ENCODE peak calls at places on chromosome 10, in four cellular contexts. One of them, this sample, is unnamed.

GRCh38 chr10:33441561-33441960 is 107.1 kb upstream of the NRP1 start:
- DNase-seq in heart left ventricle: no peak
- DNase-seq in left ventricle myocardium inferior: no peak
- DNase-seq in PC-9: no peak
- DNase-seq in this sample: no peak

GRCh38 chr10:70722820-70723424 is 50.6 kb downstream of the ADAMTS14 start:
- DNase-seq in PC-9: peak; percentile 93
- DNase-seq in left ventricle myocardium inferior: no peak
- DNase-seq in heart left ventricle: no peak
- DNase-seq in this sample: no peak

GRCh38 chr10:13769926-13770325 is 183.2 kb downstream of the PRPF18 start:
- DNase-seq in PC-9: peak; percentile 76
- DNase-seq in heart left ventricle: no peak
- DNase-seq in left ventricle myocardium inferior: no peak
- DNase-seq in this sample: no peak

GRCh38 chr10:28382520-28383269 is 79.8 kb upstream of the MPP7 start:
- DNase-seq in PC-9: no peak
- DNase-seq in heart left ventricle: no peak
- DNase-seq in left ventricle myocardium inferior: no peak
- DNase-seq in this sample: no peak

GRCh38 chr10:18100664-18101063 is 39.6 kb upstream of the CACNB2 start:
- DNase-seq in heart left ventricle: no peak
- DNase-seq in PC-9: no peak
- DNase-seq in left ventricle myocardium inferior: no peak
- DNase-seq in this sample: no peak

GRCh38 chr10:109978481-109978880 is 29.3 kb upstream of the ADD3 start:
- DNase-seq in heart left ventricle: no peak
- DNase-seq in left ventricle myocardium inferior: no peak
- DNase-seq in PC-9: no peak
- DNase-seq in this sample: peak; percentile 76

GRCh38 chr10:60463726-60464125 is 74.1 kb upstream of the ANK3 start:
- DNase-seq in PC-9: no peak
- DNase-seq in heart left ventricle: no peak
- DNase-seq in left ventricle myocardium inferior: no peak
- DNase-seq in this sample: no peak

GRCh38 chr10:97154789-97155188 is 31.0 kb downstream of the SLIT1 start:
- DNase-seq in left ventricle myocardium inferior: no peak
- DNase-seq in PC-9: no peak
- DNase-seq in heart left ventricle: no peak
- DNase-seq in this sample: no peak

GRCh38 chr10:89173075-89173474 is 34.0 kb downstream of the CH25H start:
- DNase-seq in heart left ventricle: no peak
- DNase-seq in left ventricle myocardium inferior: no peak
- DNase-seq in PC-9: no peak
- DNase-seq in this sample: no peak

DNA sequence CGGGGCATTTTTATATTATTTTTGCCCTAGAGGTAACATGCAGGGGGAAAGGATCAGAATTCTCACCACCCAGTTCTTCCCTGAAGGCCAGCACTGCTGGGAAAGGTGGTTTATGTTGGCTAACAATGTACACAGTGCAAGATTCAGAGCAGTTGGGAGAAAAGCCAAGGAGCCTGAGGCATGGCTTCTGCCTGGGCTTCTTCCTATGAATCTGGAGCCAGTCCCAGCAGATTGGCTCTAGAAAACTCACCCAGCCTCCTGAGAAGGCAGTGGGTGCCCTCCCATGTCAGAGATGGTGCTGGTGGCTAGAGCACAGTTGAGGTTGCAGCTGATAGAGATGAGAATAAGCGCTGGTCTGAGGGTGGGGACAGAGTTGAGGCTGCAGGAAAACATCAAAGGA is 44.7 kb upstream of the GPR26 start:
- DNase-seq in left ventricle myocardium inferior: no peak
- DNase-seq in heart left ventricle: no peak
- DNase-seq in PC-9: no peak
- DNase-seq in this sample: no peak
- H3K27ac ChIP-seq in left ventricle myocardium inferior: no peak overlapping the region
- H3K27ac ChIP-seq in heart left ventricle: no peak overlapping the region
- H3K27ac ChIP-seq in PC-9: no peak overlapping the region
- H3K27ac ChIP-seq in this sample: no peak overlapping the region

GRCh38 chr10:119575506-119575905 is 21.3 kb downstream of the TIAL1 start:
- DNase-seq in left ventricle myocardium inferior: no peak
- DNase-seq in PC-9: no peak
- DNase-seq in heart left ventricle: no peak
- DNase-seq in this sample: no peak
- H3K27ac ChIP-seq in left ventricle myocardium inferior: no peak overlapping the region
- H3K27ac ChIP-seq in PC-9: no peak overlapping the region
- H3K27ac ChIP-seq in heart left ventricle: no peak overlapping the region
- H3K27ac ChIP-seq in this sample: no peak overlapping the region

GRCh38 chr10:71754562-71754961 is 18.8 kb downstream of the VSIR start:
- DNase-seq in left ventricle myocardium inferior: no peak
- DNase-seq in heart left ventricle: no peak
- DNase-seq in PC-9: no peak
- DNase-seq in this sample: no peak

GRCh38 chr10:71751515-71752224 is 21.6 kb downstream of the VSIR start:
- DNase-seq in PC-9: no peak
- DNase-seq in heart left ventricle: peak; percentile 55
- DNase-seq in left ventricle myocardium inferior: no peak
- DNase-seq in this sample: no peak

GRCh38 chr10:71752391-71753090 is 20.8 kb downstream of the VSIR start:
- DNase-seq in PC-9: no peak
- DNase-seq in heart left ventricle: peak; percentile 62
- DNase-seq in left ventricle myocardium inferior: no peak
- DNase-seq in this sample: peak; percentile 70

GRCh38 chr10:71753960-71754505 is 19.3 kb downstream of the VSIR start:
- DNase-seq in PC-9: no peak
- DNase-seq in left ventricle myocardium inferior: no peak
- DNase-seq in heart left ventricle: peak; percentile 54
- DNase-seq in this sample: no peak

GRCh38 chr10:71753091-71753959 is 20.0 kb downstream of the VSIR start:
- DNase-seq in PC-9: no peak
- DNase-seq in heart left ventricle: peak; percentile 67
- DNase-seq in left ventricle myocardium inferior: no peak
- DNase-seq in this sample: peak; percentile 59
- H3K27ac ChIP-seq in PC-9: no peak overlapping the region
- H3K27ac ChIP-seq in heart left ventricle: peak overlapping the region; percentile 8
- H3K27ac ChIP-seq in left ventricle myocardium inferior: peak overlapping the region; percentile 60
- H3K27ac ChIP-seq in this sample: peak overlapping the region; percentile 56

DNA sequence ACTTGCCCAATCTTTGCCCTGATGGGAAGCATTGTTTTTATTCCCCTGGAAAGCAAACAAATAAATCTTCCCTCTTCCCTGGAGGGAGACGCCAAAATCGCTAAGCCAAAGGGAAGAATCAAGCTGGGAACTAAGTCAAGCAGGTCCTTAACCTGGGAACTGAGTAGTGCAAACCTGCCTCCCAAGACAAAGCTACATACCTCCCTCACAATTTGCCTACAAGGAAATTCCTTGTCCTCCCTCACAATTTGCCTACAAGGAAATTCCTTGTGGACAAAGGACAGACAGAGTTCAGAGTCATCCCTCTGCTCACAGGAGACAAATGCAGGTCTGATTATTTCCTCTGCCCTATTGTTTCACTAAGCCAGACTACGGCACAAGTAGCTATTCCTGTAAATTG is 50.5 kb downstream of the SPOCK2 start:
- DNase-seq in left ventricle myocardium inferior: no peak
- DNase-seq in PC-9: no peak
- DNase-seq in heart left ventricle: no peak
- DNase-seq in this sample: no peak
- H3K27ac ChIP-seq in left ventricle myocardium inferior: peak overlapping the region; percentile 40
- H3K27ac ChIP-seq in PC-9: no peak overlapping the region
- H3K27ac ChIP-seq in heart left ventricle: no peak overlapping the region
- H3K27ac ChIP-seq in this sample: no peak overlapping the region

GRCh38 chr10:113093188-113094113 is 143.4 kb downstream of the TCF7L2 start:
- DNase-seq in PC-9: peak; percentile 91
- DNase-seq in left ventricle myocardium inferior: no peak
- DNase-seq in heart left ventricle: no peak
- DNase-seq in this sample: peak; percentile 46
- H3K27ac ChIP-seq in PC-9: peak overlapping the region; percentile 98
- H3K27ac ChIP-seq in left ventricle myocardium inferior: peak overlapping the region; percentile 0
- H3K27ac ChIP-seq in heart left ventricle: no peak overlapping the region
- H3K27ac ChIP-seq in this sample: peak overlapping the region; percentile 77

GRCh38 chr10:72523062-72523461 is 102.8 kb downstream of the MICU1 start:
- DNase-seq in heart left ventricle: no peak
- DNase-seq in left ventricle myocardium inferior: no peak
- DNase-seq in PC-9: no peak
- DNase-seq in this sample: no peak
- H3K27ac ChIP-seq in heart left ventricle: no peak overlapping the region
- H3K27ac ChIP-seq in left ventricle myocardium inferior: no peak overlapping the region
- H3K27ac ChIP-seq in PC-9: no peak overlapping the region
- H3K27ac ChIP-seq in this sample: no peak overlapping the region

DNA sequence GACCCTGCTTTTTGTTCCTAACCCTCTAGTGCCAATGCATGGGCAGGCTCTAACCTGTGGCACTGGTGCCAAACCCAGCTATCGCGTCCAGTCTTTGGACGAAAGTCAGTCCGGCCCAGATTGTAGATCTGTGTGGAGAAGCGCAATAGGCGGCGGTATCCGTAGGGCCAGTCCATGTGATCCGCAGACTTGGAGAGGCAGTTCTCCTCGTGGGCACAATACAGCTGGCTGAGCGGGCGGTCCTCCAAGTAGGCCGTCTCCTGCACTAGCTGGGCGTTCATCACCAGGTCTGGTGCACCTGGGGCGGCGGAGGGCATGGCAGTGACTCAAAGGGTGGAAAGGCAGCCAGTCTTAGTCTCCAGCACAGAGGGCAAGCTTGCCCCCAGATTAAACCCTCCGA is 14.5 kb downstream of the LOXL4 start:
- DNase-seq in PC-9: no peak
- DNase-seq in heart left ventricle: no peak
- DNase-seq in left ventricle myocardium inferior: no peak
- DNase-seq in this sample: no peak
- H3K27ac ChIP-seq in PC-9: no peak overlapping the region
- H3K27ac ChIP-seq in heart left ventricle: no peak overlapping the region
- H3K27ac ChIP-seq in left ventricle myocardium inferior: no peak overlapping the region
- H3K27ac ChIP-seq in this sample: no peak overlapping the region

This sample was measured in transverse colon.